ENCODE peak calls at places on chromosomes 12 and 14, in seven cellular contexts. M, V, J, A, W, E and U are unnamed samples.

GRCh38 chr12:1851126-1851791 is 30.9 kb downstream of the LRTM2 start:
- DNase-seq in M (no peak), V (peak), J (no peak), A (no peak), W (no peak), E (no peak), U (no peak)

GRCh38 chr12:40063424-40063823 is 42.5 kb downstream of the SLC2A13 start:
- DNase-seq in M (no peak), V (no peak), J (no peak), A (no peak), W (no peak), E (no peak), U (no peak)

GRCh38 chr14:50366115-50366514 is 30.6 kb downstream of the CDKL1 start:
- DNase-seq in M (no peak), V (peak), J (no peak), A (no peak), W (no peak), E (no peak), U (no peak)

GRCh38 chr14:101117543-101117942 is 214.0 kb upstream of the RTL1 start:
- DNase-seq in M (no peak), V (no peak), J (no peak), A (no peak), W (no peak), E (no peak), U (no peak)

GRCh38 chr14:61753631-61754030 is 8.6 kb upstream of the SNAPC1 start:
- DNase-seq in M (no peak), V (no peak), J (no peak), A (no peak), W (no peak), E (no peak), U (no peak)

GRCh38 chr12:65830305-65830704 is 6.0 kb downstream of the HMGA2 start:
- DNase-seq in M (no peak), V (peak), J (no peak), A (no peak), W (no peak), E (no peak), U (no peak)

GRCh38 chr14:103543721-103544626 is 15.0 kb downstream of the TRMT61A start:
- DNase-seq in M (peak), V (no peak), J (no peak), A (no peak), W (no peak), E (peak), U (no peak)

GRCh38 chr14:76710093-76711010 is 50.9 kb upstream of the VASH1 start:
- DNase-seq in M (no peak), V (peak), J (no peak), A (peak), W (no peak), E (no peak), U (peak)

GRCh38 chr12:64681200-64682052 is 71.1 kb downstream of the RASSF3 start:
- DNase-seq in M (no peak), V (no peak), J (no peak), A (no peak), W (no peak), E (no peak), U (no peak)

GRCh38 chr14:41925409-41925808 is 318.7 kb downstream of the LRFN5 start:
- DNase-seq in M (no peak), V (peak), J (no peak), A (no peak), W (no peak), E (no peak), U (no peak)

GRCh38 chr12:58285551-58285950 is 344.2 kb downstream of the ATP23 start:
- DNase-seq in M (no peak), V (no peak), J (no peak), A (no peak), W (no peak), E (no peak), U (no peak)

GRCh38 chr12:100688451-100688864 is 106.1 kb upstream of the ANO4 start:
- DNase-seq in M (no peak), V (no peak), J (no peak), A (no peak), W (no peak), E (no peak), U (no peak)

GRCh38 chr12:106280101-106280500 is 22.4 kb upstream of the TCP11L2 start:
- DNase-seq in M (no peak), V (no peak), J (no peak), A (no peak), W (no peak), E (no peak), U (no peak)

GRCh38 chr12:68373836-68374314 is 41.7 kb upstream of the MDM1 start:
- DNase-seq in M (no peak), V (no peak), J (no peak), A (no peak), W (no peak), E (no peak), U (no peak)

DNA sequence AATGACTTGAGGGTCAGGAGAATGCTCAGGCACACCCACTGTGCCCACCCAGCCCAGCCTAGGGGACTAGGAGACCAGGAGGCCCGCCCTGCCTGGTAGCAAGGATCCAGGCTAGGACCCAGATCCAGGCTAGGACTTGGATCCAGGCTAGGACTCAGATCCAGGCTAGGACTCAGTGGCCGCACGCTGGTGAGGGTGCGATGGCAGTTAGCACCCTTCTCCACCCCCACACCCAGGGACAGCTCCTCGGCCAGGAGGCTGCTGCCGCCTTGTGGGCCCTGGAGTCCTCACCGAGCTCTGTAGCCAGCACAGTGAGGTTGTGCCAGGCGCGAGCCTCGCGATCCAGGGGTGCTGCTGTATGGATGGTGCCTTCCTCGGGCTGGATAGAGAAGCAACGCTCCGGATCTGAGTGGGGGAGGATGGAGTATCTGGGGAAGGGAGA is 5.1 kb downstream of the CDH24 start:
- DNase-seq in M (no peak), V (no peak), J (no peak), A (no peak), W (no peak), E (no peak), U (no peak)
- TF ChIP-seq CTCF in M (no peak), V (no peak), J (no peak), A (no peak), W (no peak), E (no peak), U (no peak)

GRCh38 chr14:90986510-90986909 is 73.9 kb downstream of the RPS6KA5 start:
- DNase-seq in M (no peak), V (no peak), J (no peak), A (no peak), W (no peak), E (no peak), U (no peak)
- TF ChIP-seq CTCF in M (no peak), V (no peak), J (no peak), A (no peak), W (no peak), E (no peak), U (no peak)

GRCh38 chr14:36863271-36863670 is 201.6 kb downstream of the PAX9 start:
- DNase-seq in M (no peak), V (no peak), J (no peak), A (no peak), W (no peak), E (no peak), U (no peak)
- TF ChIP-seq CTCF in M (no peak), V (no peak), J (peak), A (peak), W (no peak), E (peak), U (peak)

GRCh38 chr12:115208098-115208497 is 524.1 kb upstream of the TBX3 start:
- DNase-seq in M (no peak), V (no peak), J (no peak), A (no peak), W (no peak), E (no peak), U (no peak)
- TF ChIP-seq CTCF in M (no peak), V (no peak), J (no peak), A (no peak), W (no peak), E (no peak), U (no peak)

DNA sequence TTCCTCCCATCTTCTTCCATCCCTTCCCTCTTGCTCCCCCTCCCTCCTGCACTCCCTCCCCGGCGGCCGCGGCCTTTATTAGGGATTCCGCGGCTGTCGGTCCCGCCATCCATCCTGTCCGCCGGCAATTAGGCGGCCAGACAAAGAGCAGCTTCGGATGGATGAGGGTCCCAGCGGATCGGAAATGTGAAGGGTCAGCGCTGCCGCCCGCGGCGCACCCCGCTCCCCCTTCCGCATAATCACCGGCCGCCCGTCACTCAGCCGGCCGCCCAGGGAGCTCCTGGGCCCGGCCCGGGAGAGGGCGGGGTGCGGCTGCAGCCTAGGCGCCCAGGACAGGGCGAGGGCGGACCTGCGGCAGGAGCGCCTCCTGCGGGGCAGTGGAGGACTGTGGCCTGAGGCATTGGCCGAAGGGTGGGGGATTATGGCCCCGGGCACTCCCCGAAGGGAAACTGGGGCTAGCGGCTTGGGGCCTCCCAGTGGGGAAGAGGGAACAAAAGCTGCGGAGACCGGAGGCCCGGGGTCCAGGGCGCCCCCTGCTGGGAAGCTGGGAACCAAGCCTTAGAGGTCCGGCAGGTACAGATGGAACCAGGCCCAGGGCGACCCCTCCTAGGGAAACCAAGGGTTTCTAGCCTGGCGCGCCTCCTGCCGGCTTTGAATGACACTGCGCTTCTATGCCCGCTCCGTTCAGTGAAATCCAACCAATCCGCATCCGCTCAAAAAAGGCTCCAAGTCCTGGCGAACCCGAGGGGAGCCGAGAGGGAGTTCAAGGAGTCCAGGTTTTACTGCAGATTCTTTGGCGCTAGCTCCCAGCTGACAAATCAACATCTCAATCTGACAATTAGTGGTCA is 4.4 kb upstream of the DNAJC22 start:
- DNase-seq in M (peak), V (peak), J (no peak), A (peak), W (peak), E (no peak), U (peak)
- TF ChIP-seq CTCF in M (peak), V (peak), J (peak), A (peak), W (peak), E (peak), U (peak)

GRCh38 chr12:82627799-82628198 is 58.9 kb upstream of the TMTC2 start:
- DNase-seq in M (no peak), V (peak), J (no peak), A (no peak), W (no peak), E (no peak), U (no peak)
- TF ChIP-seq CTCF in M (no peak), V (peak), J (peak), A (no peak), W (no peak), E (peak), U (peak)

GRCh38 chr14:73935666-73936065 is 14.2 kb downstream of the FAM161B start:
- DNase-seq in M (no peak), V (peak), J (no peak), A (no peak), W (no peak), E (no peak), U (no peak)
- TF ChIP-seq CTCF in M (no peak), V (peak), J (peak), A (peak), W (no peak), E (peak), U (peak)